ENCODE peak calls at places on chromosomes 2 and 18, in eight cellular contexts. S, E, P, D, H, J, X and L are unnamed samples.

GRCh38 chr2:46645681-46646162 is 166.4 kb downstream of the TMEM247 start:
- DNase-seq in S (no peak), E (peak), P (no peak), D (no peak), H (no peak), J (peak), X (no peak), L (peak)

GRCh38 chr2:145652546-145652945 is 1132.6 kb upstream of the ZEB2 start:
- DNase-seq in S (no peak), E (no peak), P (no peak), D (no peak), H (no peak), J (no peak), X (no peak), L (no peak)

GRCh38 chr2:33552758-33553461 is 46.2 kb downstream of the FAM98A start:
- DNase-seq in S (no peak), E (no peak), P (no peak), D (no peak), H (no peak), J (peak), X (no peak), L (no peak)

GRCh38 chr2:136235451-136236418 is 117.8 kb upstream of the CXCR4 start:
- DNase-seq in S (no peak), E (peak), P (no peak), D (no peak), H (no peak), J (peak), X (no peak), L (no peak)

GRCh38 chr2:45879406-45879805 is 227.9 kb downstream of the PRKCE start:
- DNase-seq in S (no peak), E (no peak), P (no peak), D (no peak), H (no peak), J (no peak), X (no peak), L (no peak)

GRCh38 chr2:204947448-204947847 is 402.2 kb downstream of the PARD3B start:
- DNase-seq in S (no peak), E (no peak), P (no peak), D (no peak), H (no peak), J (no peak), X (no peak), L (no peak)

GRCh38 chr2:75525434-75526308 is 35.1 kb downstream of the EVA1A start:
- DNase-seq in S (no peak), E (no peak), P (no peak), D (no peak), H (no peak), J (peak), X (no peak), L (no peak)

GRCh38 chr2:80303006-80303741 is 1.4 kb downstream of the LRRTM1 start:
- DNase-seq in S (no peak), E (no peak), P (no peak), D (no peak), H (peak), J (peak), X (peak), L (no peak)

GRCh38 chr2:16189019-16189850 is 248.9 kb downstream of the MYCN start:
- DNase-seq in S (no peak), E (no peak), P (no peak), D (no peak), H (no peak), J (no peak), X (no peak), L (no peak)

GRCh38 chr18:79680100-79680879 is 687 bp downstream of the CTDP1 start:
- DNase-seq in S (no peak), E (no peak), P (no peak), D (no peak), H (peak), J (peak), X (no peak), L (no peak)

GRCh38 chr2:224861266-224861665 is 145.1 kb upstream of the CCDC195 start:
- DNase-seq in S (no peak), E (no peak), P (no peak), D (no peak), H (no peak), J (no peak), X (no peak), L (no peak)

GRCh38 chr2:96427917-96428316 is 77.2 kb downstream of the NEURL3 start:
- DNase-seq in S (no peak), E (no peak), P (no peak), D (no peak), H (peak), J (peak), X (no peak), L (peak)

GRCh38 chr2:33129261-33129660 is 182.5 kb downstream of the LTBP1 start:
- DNase-seq in S (no peak), E (no peak), P (no peak), D (no peak), H (no peak), J (no peak), X (no peak), L (no peak)

GRCh38 chr2:160282063-160282580 is 82.0 kb upstream of the ITGB6 start:
- DNase-seq in S (no peak), E (no peak), P (no peak), D (no peak), H (no peak), J (peak), X (no peak), L (no peak)

GRCh38 chr18:28808373-28808772 is 631.4 kb upstream of the CDH2 start:
- DNase-seq in S (no peak), E (no peak), P (no peak), D (no peak), H (no peak), J (no peak), X (no peak), L (no peak)

GRCh38 chr2:139495851-139496250 is 715.7 kb upstream of the NXPH2 start:
- DNase-seq in S (no peak), E (no peak), P (no peak), D (no peak), H (peak), J (no peak), X (no peak), L (no peak)

GRCh38 chr2:140526575-140526974 is 1604.2 kb downstream of the LRP1B start:
- DNase-seq in S (no peak), E (no peak), P (no peak), D (no peak), H (no peak), J (peak), X (no peak), L (no peak)

GRCh38 chr2:134527398-134527797 is 191.4 kb downstream of the TMEM163 start:
- DNase-seq in S (peak), E (no peak), P (no peak), D (no peak), H (no peak), J (peak), X (no peak), L (no peak)

GRCh38 chr2:144152817-144153271 is 367.1 kb downstream of the ZEB2 start:
- DNase-seq in S (no peak), E (no peak), P (no peak), D (no peak), H (peak), J (peak), X (no peak), L (peak)

GRCh38 chr2:157875720-157876065 is 437 bp downstream of the ACVR1 start:
- DNase-seq in S (no peak), E (peak), P (peak), D (peak), H (peak), J (peak), X (peak), L (no peak)

GRCh38 chr2:11342561-11343343 is 1.7 kb downstream of the ROCK2 start:
- DNase-seq in S (no peak), E (no peak), P (no peak), D (no peak), H (no peak), J (peak), X (no peak), L (no peak)

GRCh38 chr2:47083886-47084682 is 71.0 kb downstream of the STPG4 start:
- DNase-seq in S (peak), E (peak), P (no peak), D (no peak), H (peak), J (no peak), X (no peak), L (no peak)

GRCh38 chr2:86518498-86518897 is 44.7 kb downstream of the CHMP3 start:
- DNase-seq in S (no peak), E (no peak), P (no peak), D (no peak), H (peak), J (no peak), X (no peak), L (no peak)

GRCh38 chr2:208000701-208001395 is 24.5 kb downstream of the PLEKHM3 start:
- DNase-seq in S (no peak), E (no peak), P (no peak), D (no peak), H (no peak), J (peak), X (no peak), L (no peak)

GRCh38 chr2:33810046-33810835 is 211.1 kb upstream of the FAM98A start:
- DNase-seq in S (no peak), E (no peak), P (no peak), D (no peak), H (no peak), J (peak), X (no peak), L (no peak)

GRCh38 chr2:23066701-23067100 is 318.3 kb upstream of the KLHL29 start:
- DNase-seq in S (no peak), E (no peak), P (no peak), D (no peak), H (no peak), J (no peak), X (no peak), L (no peak)

GRCh38 chr2:234100686-234101085 is 50.2 kb downstream of the SPP2 start:
- DNase-seq in S (no peak), E (no peak), P (no peak), D (no peak), H (no peak), J (no peak), X (no peak), L (no peak)

GRCh38 chr18:78407456-78407823 is 572.2 kb upstream of the SALL3 start:
- DNase-seq in S (peak), E (no peak), P (no peak), D (no peak), H (no peak), J (no peak), X (no peak), L (no peak)

GRCh38 chr2:234472155-234472554 is 24.7 kb downstream of the ARL4C start:
- DNase-seq in S (no peak), E (no peak), P (no peak), D (no peak), H (no peak), J (no peak), X (no peak), L (no peak)

GRCh38 chr2:108217211-108217610 is 22.6 kb upstream of the SULT1C3 start:
- DNase-seq in S (no peak), E (no peak), P (no peak), D (no peak), H (no peak), J (no peak), X (no peak), L (no peak)

GRCh38 chr18:2908166-2908945 is 61.5 kb downstream of the EMILIN2 start:
- DNase-seq in S (peak), E (no peak), P (no peak), D (no peak), H (peak), J (no peak), X (no peak), L (no peak)

GRCh38 chr18:37529863-37530262 is 35.7 kb downstream of the CELF4 start:
- DNase-seq in S (no peak), E (peak), P (no peak), D (no peak), H (no peak), J (no peak), X (no peak), L (no peak)

GRCh38 chr2:147501973-147502372 is 342.9 kb upstream of the ACVR2A start:
- DNase-seq in S (no peak), E (no peak), P (no peak), D (no peak), H (no peak), J (no peak), X (no peak), L (no peak)

GRCh38 chr2:111961663-111962062 is 63.3 kb downstream of the MERTK start:
- DNase-seq in S (no peak), E (no peak), P (no peak), D (no peak), H (no peak), J (no peak), X (no peak), L (no peak)
- TF ChIP-seq CTCF in S (no peak), E (no peak), P (no peak), D (no peak), H (no peak), J (no peak), X (no peak), L (no peak)

GRCh38 chr2:218367415-218368149 is 10.9 kb downstream of the CATIP start:
- DNase-seq in S (peak), E (peak), P (peak), D (no peak), H (peak), J (peak), X (peak), L (no peak)
- TF ChIP-seq CTCF in S (no peak), E (no peak), P (no peak), D (no peak), H (no peak), J (no peak), X (no peak), L (no peak)

DNA sequence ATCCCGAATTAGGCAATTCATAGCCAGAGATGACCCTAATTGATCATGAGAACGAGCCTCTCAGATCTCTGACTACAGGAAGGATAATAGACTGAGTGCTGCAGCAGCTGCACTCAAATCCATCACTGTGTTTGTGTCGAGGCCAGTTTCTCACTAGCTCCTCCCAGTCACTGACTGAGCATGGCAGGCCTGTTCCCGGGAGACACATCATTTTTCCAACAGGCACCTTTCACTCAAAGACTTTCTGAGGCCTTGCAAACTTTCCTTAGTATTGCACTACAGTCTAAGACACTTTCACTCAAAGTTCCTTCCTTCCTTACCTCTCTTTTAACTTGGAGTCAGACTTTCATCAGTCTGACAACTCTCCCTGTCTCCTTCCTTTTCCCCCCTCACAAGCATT is 13.7 kb downstream of the SOS1 start:
- DNase-seq in S (no peak), E (no peak), P (no peak), D (no peak), H (no peak), J (no peak), X (no peak), L (no peak)
- TF ChIP-seq CTCF in S (no peak), E (no peak), P (no peak), D (no peak), H (no peak), J (no peak), X (no peak), L (no peak)

GRCh38 chr2:226970362-226970761 is 134.5 kb downstream of the RHBDD1 start:
- DNase-seq in S (no peak), E (no peak), P (no peak), D (no peak), H (no peak), J (no peak), X (no peak), L (no peak)

GRCh38 chr2:226971770-226972169 is 135.9 kb downstream of the RHBDD1 start:
- DNase-seq in S (no peak), E (no peak), P (no peak), D (no peak), H (no peak), J (no peak), X (no peak), L (no peak)

GRCh38 chr2:226965376-226965775 is 129.5 kb downstream of the RHBDD1 start:
- DNase-seq in S (no peak), E (no peak), P (no peak), D (no peak), H (no peak), J (peak), X (no peak), L (no peak)

GRCh38 chr2:226971029-226971584 is 135.3 kb downstream of the RHBDD1 start:
- DNase-seq in S (no peak), E (no peak), P (no peak), D (no peak), H (no peak), J (no peak), X (no peak), L (no peak)

GRCh38 chr2:226969412-226969811 is 133.6 kb downstream of the RHBDD1 start:
- DNase-seq in S (no peak), E (no peak), P (no peak), D (no peak), H (no peak), J (peak), X (no peak), L (peak)
- TF ChIP-seq CTCF in S (no peak), E (no peak), P (no peak), D (no peak), H (no peak), J (no peak), X (no peak), L (no peak)

DNA sequence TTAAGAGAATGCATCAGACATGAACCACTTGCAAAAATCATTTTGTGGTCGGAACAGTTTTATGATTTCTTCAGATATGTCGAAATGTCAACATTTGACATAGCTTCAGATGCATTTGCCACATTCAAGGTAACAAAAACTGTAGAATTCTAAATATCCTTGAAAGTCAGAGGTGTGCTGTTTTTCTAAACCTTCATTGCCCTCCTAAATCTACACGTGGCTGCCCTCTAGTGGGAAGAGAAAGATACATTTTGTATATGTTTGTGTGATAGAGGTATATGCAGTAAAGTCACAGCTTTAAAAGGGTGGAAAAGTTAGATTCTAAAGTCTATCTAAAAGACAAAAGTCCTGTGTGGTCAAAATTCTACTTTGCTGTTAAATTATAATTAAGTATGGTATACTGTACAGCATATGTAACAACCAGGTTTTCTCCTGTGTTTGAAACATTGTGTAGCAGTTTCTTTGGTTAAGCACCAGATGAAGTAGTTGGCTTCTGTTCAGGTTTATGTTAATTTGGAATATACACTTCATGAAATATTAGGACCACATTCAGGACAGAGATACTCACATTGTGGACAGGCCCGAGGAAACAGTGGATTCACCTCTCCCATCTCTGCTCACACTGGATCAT is 65.9 kb upstream of the ITM2C start:
- DNase-seq in S (no peak), E (no peak), P (no peak), D (no peak), H (no peak), J (peak), X (peak), L (no peak)
- TF ChIP-seq CTCF in S (peak), E (peak), P (peak), D (peak), H (peak), J (peak), X (peak), L (peak)

DNA sequence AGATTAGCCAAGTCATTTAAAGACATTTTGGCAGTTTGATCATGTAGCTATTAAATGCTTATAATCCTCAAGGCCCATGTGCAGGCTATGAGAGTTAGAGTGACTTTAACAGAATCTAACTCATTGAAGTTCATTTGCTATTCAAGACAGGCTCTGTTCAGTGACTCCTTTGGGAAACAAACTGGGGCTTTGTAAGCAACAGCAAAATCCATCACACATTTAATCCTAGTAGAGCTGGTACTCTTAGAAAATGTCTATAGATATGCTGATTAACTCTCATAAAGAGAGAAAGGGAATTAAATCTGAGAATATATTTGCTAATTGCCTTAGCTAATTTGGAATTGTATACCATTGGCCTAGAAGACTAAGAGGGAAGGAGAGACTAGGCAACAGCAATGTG is 182.8 kb upstream of the SESTD1 start:
- DNase-seq in S (no peak), E (no peak), P (no peak), D (no peak), H (no peak), J (no peak), X (no peak), L (no peak)
- TF ChIP-seq CTCF in S (no peak), E (no peak), P (no peak), D (no peak), H (no peak), J (no peak), X (no peak), L (no peak)

GRCh38 chr18:48410095-48410920 is 1.1 kb upstream of the ZBTB7C start:
- DNase-seq in S (peak), E (peak), P (peak), D (peak), H (peak), J (peak), X (peak), L (no peak)
- TF ChIP-seq CTCF in S (no peak), E (no peak), P (no peak), D (peak), H (peak), J (no peak), X (peak), L (no peak)